ENCODE peak calls at places on chromosomes 16 and 17, in eight cellular contexts. G, Z, R, J, A, T, W and O are unnamed samples.

GRCh38 chr16:2964416-2965223 is 545 bp downstream of the KREMEN2 start:
- DNase-seq in T (peak), R (peak), G (peak), W (peak), J (peak), A (no peak), Z (no peak), O (no peak)

GRCh38 chr17:17612085-17613022 is 20.8 kb upstream of the PEMT start:
- DNase-seq in G (no peak), Z (no peak), J (no peak), W (no peak), R (no peak), A (no peak), T (no peak), O (no peak)

GRCh38 chr16:3580686-3581085 is 3.5 kb upstream of the NLRC3 start:
- DNase-seq in T (no peak), G (no peak), R (no peak), J (no peak), W (no peak), Z (no peak), A (no peak), O (no peak)

GRCh38 chr17:8857919-8858318 is 9.6 kb downstream of the PIK3R6 start:
- DNase-seq in G (no peak), W (no peak), T (no peak), R (no peak), A (no peak), Z (peak), J (peak), O (peak)

GRCh38 chr16:68496689-68497088 is 42.4 kb upstream of the ZFP90 start:
- DNase-seq in J (no peak), T (no peak), A (no peak), W (no peak), R (peak), G (no peak), Z (no peak), O (no peak)

GRCh38 chr17:13544292-13544691 is 57.4 kb downstream of the HS3ST3A1 start:
- DNase-seq in Z (no peak), W (no peak), R (no peak), J (no peak), A (no peak), T (no peak), G (no peak), O (no peak)

GRCh38 chr17:55717898-55718735 is 4.5 kb downstream of the TMEM100 start:
- DNase-seq in A (no peak), J (peak), W (peak), Z (no peak), R (peak), G (peak), T (peak), O (peak)

GRCh38 chr17:76540381-76541300 is 797 bp downstream of the PRCD start:
- DNase-seq in W (peak), T (peak), G (peak), A (no peak), J (peak), R (peak), Z (no peak), O (no peak)

GRCh38 chr17:42119301-42119700 is 1.9 kb downstream of the KAT2A start:
- DNase-seq in A (no peak), Z (no peak), R (no peak), T (no peak), W (no peak), G (no peak), J (no peak), O (no peak)

GRCh38 chr16:72240949-72241348 is 69.0 kb upstream of the PMFBP1 start:
- DNase-seq in Z (no peak), G (no peak), J (no peak), R (no peak), T (no peak), A (no peak), W (no peak), O (no peak)

GRCh38 chr16:75931043-75931442 is 204.8 kb upstream of the CPHXL start:
- DNase-seq in W (no peak), A (no peak), Z (no peak), G (no peak), J (no peak), T (no peak), R (no peak), O (no peak)

GRCh38 chr17:81536299-81537290 is 8.4 kb downstream of the FSCN2 start:
- DNase-seq in R (peak), J (peak), W (no peak), A (no peak), G (no peak), Z (no peak), T (peak), O (no peak)

GRCh38 chr16:20821682-20822081 is 15.4 kb downstream of the REXO5 start:
- DNase-seq in R (no peak), A (no peak), T (no peak), G (no peak), W (no peak), J (no peak), Z (no peak), O (no peak)

GRCh38 chr17:82315703-82316358 is 1.6 kb downstream of the CD7 start:
- DNase-seq in J (peak), W (no peak), R (no peak), Z (no peak), A (no peak), G (no peak), T (no peak), O (peak)

GRCh38 chr17:81682565-81683207 is 911 bp downstream of the ARL16 start:
- DNase-seq in W (no peak), A (no peak), Z (no peak), R (peak), G (no peak), T (no peak), J (no peak), O (no peak)

GRCh38 chr16:88393034-88393433 is 10.3 kb downstream of the ZNF469 start:
- DNase-seq in J (no peak), A (no peak), G (no peak), W (no peak), R (no peak), Z (no peak), T (no peak), O (no peak)

GRCh38 chr17:41944943-41945342 is 14.5 kb downstream of the ODAD4 start:
- DNase-seq in J (no peak), Z (no peak), T (no peak), G (no peak), W (no peak), R (no peak), A (no peak), O (no peak)

GRCh38 chr17:5800646-5801045 is 216.3 kb upstream of the NLRP1 start:
- DNase-seq in T (no peak), W (no peak), Z (no peak), J (peak), R (no peak), G (no peak), A (no peak), O (no peak)

GRCh38 chr17:35738519-35739133 is 7.2 kb downstream of the RASL10B start:
- DNase-seq in G (no peak), A (no peak), J (no peak), R (no peak), T (no peak), Z (no peak), W (no peak), O (no peak)

GRCh38 chr17:77036841-77037381 is 103.9 kb upstream of the SEC14L1 start:
- DNase-seq in G (no peak), J (no peak), Z (no peak), A (no peak), R (peak), T (peak), W (no peak), O (peak)

GRCh38 chr17:40369923-40370322 is 5.4 kb upstream of the GJD3 start:
- DNase-seq in R (no peak), J (no peak), A (no peak), G (no peak), W (no peak), Z (no peak), T (no peak), O (no peak)

GRCh38 chr17:49359990-49360795 is 1.9 kb downstream of the ZNF652 start:
- DNase-seq in A (no peak), G (no peak), R (no peak), J (no peak), Z (no peak), T (no peak), W (no peak), O (no peak)

GRCh38 chr17:50146230-50146926 is 4.1 kb downstream of the PPP1R9B start:
- DNase-seq in G (no peak), T (no peak), J (no peak), Z (no peak), A (no peak), R (no peak), W (no peak), O (no peak)

GRCh38 chr17:27526603-27527002 is 70.4 kb downstream of the KSR1 start:
- DNase-seq in G (no peak), W (no peak), R (no peak), Z (no peak), J (peak), A (no peak), T (peak), O (peak)

GRCh38 chr17:18039535-18040286 is 503 bp downstream of the GID4 start:
- DNase-seq in W (no peak), A (no peak), Z (no peak), T (peak), R (peak), G (no peak), J (peak), O (no peak)

GRCh38 chr17:2181206-2181983 is 122.2 kb downstream of the SMG6 start:
- DNase-seq in T (no peak), A (no peak), Z (no peak), J (peak), G (no peak), R (no peak), W (no peak), O (no peak)

GRCh38 chr16:57091200-57091989 is 988 bp upstream of the CPNE2 start:
- DNase-seq in W (peak), R (peak), G (peak), J (peak), A (no peak), Z (no peak), T (no peak), O (no peak)

GRCh38 chr16:8675183-8676159 is 1.1 kb downstream of the ABAT start:
- DNase-seq in W (peak), J (no peak), T (no peak), R (peak), G (no peak), A (no peak), Z (no peak), O (no peak)

GRCh38 chr17:50009282-50009681 is 14.3 kb upstream of the DLX3 start:
- DNase-seq in W (no peak), G (no peak), R (no peak), Z (no peak), J (no peak), T (no peak), A (no peak), O (no peak)

GRCh38 chr16:73280366-73280765 is 232.4 kb upstream of the ZFHX3 start:
- DNase-seq in Z (no peak), G (no peak), A (no peak), J (no peak), W (no peak), T (no peak), R (no peak), O (no peak)

GRCh38 chr17:34981538-34982241 is 1.4 kb downstream of the LIG3 start:
- DNase-seq in T (peak), Z (no peak), A (no peak), R (peak), G (no peak), J (no peak), W (no peak), O (peak)

GRCh38 chr16:46974352-46974751 is 878 bp upstream of the DNAJA2 start:
- DNase-seq in J (peak), R (peak), T (peak), A (no peak), W (peak), G (no peak), Z (peak), O (peak)

GRCh38 chr16:28915181-28915580 is 9.9 kb downstream of the RABEP2 start:
- DNase-seq in G (no peak), Z (no peak), R (no peak), W (no peak), T (peak), J (no peak), A (peak), O (no peak)

GRCh38 chr17:43627657-43628650 is 33.8 kb downstream of the MEOX1 start:
- DNase-seq in R (no peak), A (no peak), G (no peak), W (no peak), Z (no peak), J (no peak), T (no peak), O (no peak)

GRCh38 chr17:43620147-43620944 is 41.4 kb downstream of the MEOX1 start:
- DNase-seq in W (no peak), G (no peak), Z (no peak), J (no peak), T (no peak), R (no peak), A (no peak), O (no peak)

DNA sequence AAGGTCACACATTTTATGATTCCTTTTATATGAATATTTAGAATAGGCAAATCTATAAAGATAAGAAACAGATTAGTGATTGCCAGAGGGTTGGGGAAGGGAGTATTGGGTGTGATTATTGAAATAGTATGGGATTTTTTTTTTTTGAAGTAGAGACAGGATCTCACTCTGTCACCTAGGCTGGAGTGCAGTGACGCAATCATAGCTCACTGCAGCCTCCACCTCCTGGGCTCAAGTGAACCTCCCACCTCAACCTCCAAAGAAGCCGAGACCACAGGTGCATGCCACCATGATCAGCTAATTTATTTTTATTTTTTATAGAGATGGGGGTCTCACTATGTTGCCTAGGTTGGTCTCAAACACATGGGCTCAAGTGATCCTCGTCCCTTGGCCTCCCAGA is 35.7 kb downstream of the MEOX1 start:
- DNase-seq in G (no peak), J (no peak), W (no peak), Z (no peak), T (no peak), R (no peak), A (no peak), O (no peak)
- TF ChIP-seq REST in G (no peak), J (no peak), W (no peak), Z (no peak), T (no peak), R (no peak), A (no peak), O (no peak)

DNA sequence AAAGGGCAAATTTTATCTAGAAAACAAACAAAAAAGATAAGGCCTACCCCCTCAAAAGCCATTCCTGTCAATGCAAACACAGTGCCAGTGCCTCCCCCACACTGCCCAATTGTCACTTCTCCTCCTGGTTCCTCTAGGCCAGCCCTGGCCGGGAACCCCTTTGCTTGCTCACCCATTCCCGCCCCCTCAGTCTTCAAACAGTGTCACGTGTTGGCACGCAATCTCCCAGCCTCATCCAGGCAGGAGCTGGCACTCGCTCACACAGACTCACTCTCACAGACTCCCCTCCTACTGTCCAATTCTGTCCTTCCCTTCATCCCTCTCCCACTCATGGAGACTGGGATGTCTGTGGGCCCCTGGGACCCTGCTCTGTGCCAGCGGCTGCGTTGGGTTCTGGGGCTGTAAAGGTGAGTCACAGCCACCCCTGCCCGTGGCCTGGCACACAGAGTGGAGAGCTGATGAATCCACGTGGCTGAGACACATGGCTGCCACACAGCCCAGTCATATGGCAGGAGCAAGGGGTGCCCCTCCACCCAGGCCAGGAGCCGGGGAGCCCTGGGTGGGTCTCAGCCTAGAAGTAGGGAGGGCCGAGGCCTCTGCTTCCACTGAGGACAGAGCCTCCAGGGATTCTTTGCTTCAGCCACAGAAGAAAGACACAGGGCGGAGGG is 54.8 kb downstream of the VAC14 start:
- DNase-seq in G (peak), T (peak), A (peak), Z (no peak), J (no peak), W (peak), R (peak), O (peak)
- TF ChIP-seq POLR2AphosphoS5 in G (no peak), T (no peak), A (no peak), Z (no peak), J (no peak), W (no peak), R (no peak), O (peak)

GRCh38 chr17:29038511-29039300 is 4.2 kb upstream of the PIPOX start:
- DNase-seq in A (no peak), T (no peak), J (no peak), Z (no peak), W (no peak), R (peak), G (no peak), O (no peak)
- H3K4me3 ChIP-seq in A (no peak), T (no peak), J (no peak), Z (no peak), W (no peak), R (peak), G (no peak), O (no peak)

GRCh38 chr16:27377666-27378485 is 24.1 kb upstream of the IL21R start:
- DNase-seq in T (no peak), A (no peak), W (no peak), G (no peak), R (no peak), Z (peak), J (no peak), O (no peak)
- TF ChIP-seq REST in T (no peak), A (no peak), W (no peak), G (no peak), R (no peak), Z (no peak), J (no peak), O (no peak)

GRCh38 chr16:67430504-67431076 is 331 bp upstream of the HSD11B2 start:
- DNase-seq in A (no peak), R (peak), G (no peak), T (peak), W (peak), J (peak), Z (no peak), O (no peak)
- TF ChIP-seq POLR2AphosphoS5 in A (no peak), R (no peak), G (peak), T (no peak), W (peak), J (no peak), Z (no peak), O (no peak)

GRCh38 chr16:19186403-19186802 is 18.4 kb downstream of the SYT17 start:
- DNase-seq in W (no peak), G (no peak), T (no peak), A (no peak), J (no peak), R (no peak), Z (no peak), O (no peak)
- H3K4me3 ChIP-seq in W (no peak), G (no peak), T (no peak), A (no peak), J (no peak), R (no peak), Z (no peak), O (no peak)

GRCh38 chr17:3660311-3660891 is 8.0 kb downstream of the TAX1BP3 start:
- DNase-seq in R (no peak), W (no peak), T (no peak), G (no peak), A (no peak), Z (no peak), J (no peak), O (no peak)

GRCh38 chr17:3657588-3657869 is 10.8 kb downstream of the TAX1BP3 start:
- DNase-seq in T (no peak), Z (no peak), R (no peak), J (no peak), G (no peak), W (no peak), A (no peak), O (no peak)

GRCh38 chr17:3658784-3659449 is 9.5 kb downstream of the TAX1BP3 start:
- DNase-seq in W (no peak), A (no peak), T (no peak), R (no peak), G (no peak), J (no peak), Z (no peak), O (no peak)

GRCh38 chr17:3657874-3658783 is 10.2 kb downstream of the TAX1BP3 start:
- DNase-seq in Z (no peak), W (no peak), R (no peak), J (no peak), A (no peak), T (no peak), G (no peak), O (no peak)

DNA sequence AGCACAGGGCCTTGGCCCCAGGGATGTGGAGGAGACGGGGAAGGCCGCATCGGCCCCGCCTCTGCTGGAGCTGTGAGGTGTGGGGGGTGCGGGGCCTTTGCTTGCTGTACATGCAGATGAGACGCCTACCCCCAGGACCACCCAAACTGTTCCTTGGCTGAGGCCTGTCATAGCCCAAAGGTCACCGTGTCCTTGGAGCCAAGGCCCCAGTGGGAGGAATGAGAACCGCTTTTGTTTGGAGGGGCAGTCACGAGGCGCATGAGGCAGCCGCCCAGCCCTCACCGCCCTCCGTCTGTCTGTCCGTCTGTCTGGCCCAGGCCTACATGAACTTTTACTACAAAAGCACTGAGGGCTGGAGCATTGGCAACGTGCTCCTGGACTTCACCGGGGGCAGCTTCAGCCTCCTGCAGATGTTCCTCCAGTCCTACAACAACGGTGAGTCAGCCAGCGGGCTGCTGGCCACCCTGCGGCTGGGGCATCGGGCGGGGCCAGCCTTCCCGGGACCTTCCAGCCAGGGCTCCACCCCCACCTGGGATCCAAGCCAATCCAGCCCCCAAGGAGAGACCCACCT is 8.8 kb downstream of the TAX1BP3 start:
- DNase-seq in G (no peak), A (no peak), Z (no peak), T (peak), W (no peak), J (no peak), R (no peak), O (no peak)
- TF ChIP-seq REST in G (no peak), A (no peak), Z (no peak), T (no peak), W (no peak), J (no peak), R (peak), O (no peak)

DNA sequence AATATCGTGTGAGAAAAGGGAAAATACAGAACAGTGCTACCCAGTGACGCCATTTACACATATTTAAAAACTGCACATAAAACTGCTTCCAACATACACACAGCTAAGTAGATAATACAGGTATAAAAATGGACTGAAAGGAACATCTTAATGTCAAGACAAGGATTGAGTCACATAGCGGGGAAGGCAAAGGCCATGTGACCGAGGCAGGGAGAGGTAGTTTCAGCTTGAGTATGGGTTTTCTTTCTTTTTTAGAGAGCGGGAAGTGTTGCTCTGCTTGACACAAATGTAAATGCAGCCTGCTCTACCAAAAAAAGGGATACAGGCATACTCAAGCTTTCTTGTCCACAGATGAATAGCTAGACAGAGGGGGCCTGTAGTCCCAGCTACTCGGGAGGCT is 46.5 kb downstream of the SDR42E1 start:
- DNase-seq in R (no peak), J (no peak), A (no peak), Z (no peak), T (no peak), G (no peak), W (no peak), O (no peak)
- TF ChIP-seq POLR2AphosphoS5 in R (no peak), J (no peak), A (no peak), Z (no peak), T (no peak), G (no peak), W (no peak), O (no peak)